ENCODE peak calls at places on chromosomes 3 and 15, in four cellular contexts. One of them, this sample, is unnamed.

GRCh38 chr3:132513057-132513456 is 84.0 kb upstream of the ACKR4 start:
- DNase-seq in Daoy: no peak
- DNase-seq in iPS DF 6.9: no peak
- DNase-seq in iPS DF 19.7: no peak
- DNase-seq in this sample: no peak

GRCh38 chr3:106765342-106765741 is 611.9 kb upstream of the CCDC54 start:
- DNase-seq in iPS DF 19.7: no peak
- DNase-seq in iPS DF 6.9: no peak
- DNase-seq in Daoy: peak; percentile 98
- DNase-seq in this sample: no peak

GRCh38 chr3:33419948-33420347 is 20.3 kb downstream of the UBP1 start:
- DNase-seq in iPS DF 6.9: no peak
- DNase-seq in iPS DF 19.7: no peak
- DNase-seq in Daoy: no peak
- DNase-seq in this sample: no peak

GRCh38 chr3:197317250-197317963 is 19.0 kb upstream of the DLG1 start:
- DNase-seq in iPS DF 19.7: no peak
- DNase-seq in Daoy: peak; percentile 87
- DNase-seq in iPS DF 6.9: no peak
- DNase-seq in this sample: no peak

GRCh38 chr3:126845910-126846309 is 137.0 kb upstream of the PLXNA1 start:
- DNase-seq in Daoy: no peak
- DNase-seq in iPS DF 19.7: no peak
- DNase-seq in iPS DF 6.9: no peak
- DNase-seq in this sample: no peak

GRCh38 chr3:54835701-54836100 is 92.2 kb downstream of the LRTM1 start:
- DNase-seq in Daoy: no peak
- DNase-seq in iPS DF 6.9: no peak
- DNase-seq in iPS DF 19.7: no peak
- DNase-seq in this sample: no peak

GRCh38 chr3:32910954-32911353 is 40.5 kb upstream of the CCR4 start:
- DNase-seq in iPS DF 6.9: no peak
- DNase-seq in iPS DF 19.7: no peak
- DNase-seq in Daoy: no peak
- DNase-seq in this sample: no peak

GRCh38 chr15:98292442-98293240 is 332.1 kb downstream of the ARRDC4 start:
- DNase-seq in Daoy: peak; percentile 72
- DNase-seq in iPS DF 6.9: peak; percentile 70
- DNase-seq in iPS DF 19.7: peak; percentile 45
- DNase-seq in this sample: peak; percentile 78

GRCh38 chr15:82132742-82133141 is 86.9 kb upstream of the MEX3B start:
- DNase-seq in iPS DF 19.7: no peak
- DNase-seq in Daoy: peak; percentile 95
- DNase-seq in iPS DF 6.9: no peak
- DNase-seq in this sample: no peak

GRCh38 chr3:190970560-190970959 is 108.1 kb upstream of the GMNC start:
- DNase-seq in Daoy: no peak
- DNase-seq in iPS DF 6.9: no peak
- DNase-seq in iPS DF 19.7: no peak
- DNase-seq in this sample: no peak

GRCh38 chr3:11555823-11556222 is 87.9 kb downstream of the VGLL4 start:
- DNase-seq in iPS DF 6.9: no peak
- DNase-seq in Daoy: no peak
- DNase-seq in iPS DF 19.7: no peak
- DNase-seq in this sample: no peak

GRCh38 chr3:126166009-126166408 is 14.4 kb downstream of the ALDH1L1 start:
- DNase-seq in iPS DF 6.9: no peak
- DNase-seq in Daoy: no peak
- DNase-seq in iPS DF 19.7: no peak
- DNase-seq in this sample: no peak

GRCh38 chr3:30091611-30092135 is 514.7 kb upstream of the TGFBR2 start:
- DNase-seq in Daoy: no peak
- DNase-seq in iPS DF 19.7: no peak
- DNase-seq in iPS DF 6.9: no peak
- DNase-seq in this sample: no peak

GRCh38 chr15:42705336-42705735 is 31.6 kb downstream of the CDAN1 start:
- DNase-seq in iPS DF 6.9: no peak
- DNase-seq in iPS DF 19.7: no peak
- DNase-seq in Daoy: no peak
- DNase-seq in this sample: no peak

GRCh38 chr3:15728766-15729165 is 69.0 kb downstream of the ANKRD28 start:
- DNase-seq in iPS DF 6.9: no peak
- DNase-seq in Daoy: peak; percentile 0
- DNase-seq in iPS DF 19.7: no peak
- DNase-seq in this sample: no peak

GRCh38 chr3:54374214-54374855 is 252.0 kb downstream of the CACNA2D3 start:
- DNase-seq in iPS DF 19.7: peak; percentile 12
- DNase-seq in Daoy: peak; percentile 15
- DNase-seq in iPS DF 6.9: peak; percentile 9
- DNase-seq in this sample: peak; percentile 22

GRCh38 chr3:136792931-136793330 is 26.0 kb upstream of the SLC35G2 start:
- DNase-seq in Daoy: no peak
- DNase-seq in iPS DF 6.9: no peak
- DNase-seq in iPS DF 19.7: no peak
- DNase-seq in this sample: no peak

GRCh38 chr3:50410185-50410584 is 50.9 kb upstream of the TMEM115 start:
- DNase-seq in Daoy: no peak
- DNase-seq in iPS DF 6.9: no peak
- DNase-seq in iPS DF 19.7: no peak
- DNase-seq in this sample: no peak

GRCh38 chr3:142165194-142165593 is 15.8 kb upstream of the TFDP2 start:
- DNase-seq in iPS DF 6.9: no peak
- DNase-seq in iPS DF 19.7: no peak
- DNase-seq in Daoy: no peak
- DNase-seq in this sample: no peak

GRCh38 chr3:194058189-194058571 is 77.8 kb upstream of the HES1 start:
- DNase-seq in iPS DF 6.9: peak; percentile 66
- DNase-seq in Daoy: peak; percentile 59
- DNase-seq in iPS DF 19.7: peak; percentile 72
- DNase-seq in this sample: peak; percentile 42

GRCh38 chr15:49044761-49045571 is 1.3 kb downstream of the SECISBP2L start:
- DNase-seq in Daoy: no peak
- DNase-seq in iPS DF 19.7: no peak
- DNase-seq in iPS DF 6.9: no peak
- DNase-seq in this sample: no peak

This sample was measured in progenitor cell of endocrine pancreas.